ENCODE peak calls at places on chromosomes 16 and 17, in seven cellular contexts. P is lower leg skin, S is psoas muscle, C is heart left ventricle, B is breast epithelium, U is PC-3, H is RWPE1. X is an unnamed sample.

GRCh38 chr16:81224836-81225235 is 13.7 kb upstream of the BCO1 start:
- DNase-seq in H (no peak), P (no peak), B (no peak), C (no peak), S (no peak), U (no peak), X (no peak)

GRCh38 chr16:56517206-56517605 is 2.6 kb downstream of the BBS2 start:
- DNase-seq in S (no peak), U (no peak), B (no peak), P (no peak), C (no peak), H (no peak), X (no peak)

GRCh38 chr17:38416840-38417209 is 11.4 kb upstream of the ARHGAP23 start:
- DNase-seq in S (no peak), C (no peak), U (no peak), P (no peak), B (no peak), H (no peak), X (no peak)

GRCh38 chr16:11232852-11233726 is 22.9 kb downstream of the SOCS1 start:
- DNase-seq in U (no peak), H (no peak), B (no peak), S (peak; percentile 30), P (no peak), C (peak; percentile 37), X (no peak)

GRCh38 chr17:48551601-48552452 is 6.9 kb upstream of the HOXB2 start:
- DNase-seq in H (no peak), U (no peak), C (no peak), P (no peak), S (no peak), B (no peak), X (no peak)

GRCh38 chr17:73643012-73643845 is 1.0 kb downstream of the SDK2 start:
- DNase-seq in B (no peak), H (peak; percentile 42), P (no peak), C (peak; percentile 41), U (peak; percentile 17), S (no peak), X (no peak)

GRCh38 chr16:89613101-89613953 is at the start of gene DPEP1:
- DNase-seq in B (no peak), C (no peak), P (no peak), S (no peak), H (no peak), U (no peak), X (no peak)

GRCh38 chr16:17389392-17389791 is 81.4 kb downstream of the XYLT1 start:
- DNase-seq in P (no peak), B (no peak), C (no peak), H (no peak), S (no peak), U (no peak), X (no peak)

GRCh38 chr16:47886631-47887415 is 269.0 kb downstream of the ABCC12 start:
- DNase-seq in S (no peak), U (no peak), C (no peak), B (no peak), P (no peak), H (no peak), X (no peak)

GRCh38 chr16:47888734-47889133 is 267.1 kb downstream of the ABCC12 start:
- DNase-seq in C (no peak), B (no peak), P (no peak), U (no peak), H (no peak), S (no peak), X (no peak)

GRCh38 chr16:47888142-47888541 is 267.7 kb downstream of the ABCC12 start:
- DNase-seq in B (no peak), P (no peak), S (no peak), H (peak; percentile 58), C (no peak), U (peak; percentile 82), X (no peak)

GRCh38 chr16:47885489-47885888 is 270.3 kb downstream of the ABCC12 start:
- DNase-seq in U (no peak), B (no peak), P (no peak), C (no peak), H (no peak), S (no peak), X (no peak)

GRCh38 chr16:47887496-47887895 is 268.3 kb downstream of the ABCC12 start:
- DNase-seq in S (no peak), P (no peak), H (peak; percentile 74), B (no peak), C (no peak), U (peak; percentile 85), X (no peak)
- TF ChIP-seq CTCF in S (no peak), P (no peak), H (no peak), B (no peak), C (no peak), U (no peak), X (no peak)

DNA sequence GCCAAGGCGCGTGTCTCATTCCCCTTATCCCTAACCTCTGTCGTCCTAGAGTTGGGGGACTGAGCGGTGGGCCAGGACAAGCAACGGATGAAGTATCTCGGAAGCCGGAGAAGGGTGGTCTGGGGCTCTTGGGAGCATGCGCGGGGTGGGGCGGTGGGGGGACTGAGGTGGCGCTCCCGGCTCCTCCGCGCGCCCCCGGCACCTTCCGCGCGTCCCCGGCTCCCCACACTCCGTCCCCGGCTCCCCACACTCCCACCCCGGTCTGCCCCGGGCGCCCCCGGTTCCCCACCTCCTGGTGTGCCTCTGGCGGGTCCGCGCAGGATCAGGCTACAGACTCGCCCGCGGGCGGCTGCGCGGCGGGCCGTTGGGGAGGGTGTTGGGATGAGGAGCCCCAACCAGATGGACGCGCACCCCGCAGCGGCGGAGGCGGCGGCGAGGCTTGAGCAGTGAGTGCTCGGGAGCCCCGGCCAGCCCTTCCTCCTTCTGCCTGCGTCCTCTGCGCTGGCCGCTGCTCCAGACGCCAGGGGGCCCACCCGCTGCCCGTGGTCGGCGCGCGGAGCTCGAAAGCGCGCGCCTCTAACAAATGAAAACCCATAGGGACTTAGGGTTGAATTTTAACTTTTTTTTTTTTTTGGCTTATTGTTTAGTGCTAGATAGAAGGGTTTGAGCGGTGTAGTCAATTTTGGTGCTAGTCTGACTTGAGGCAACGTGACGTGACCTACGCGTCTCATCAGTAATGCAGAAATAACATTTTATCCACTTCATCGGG is 5.6 kb upstream of the CRYM start:
- DNase-seq in U (no peak), S (peak; percentile 45), C (peak; percentile 65), H (no peak), P (no peak), B (no peak), X (peak; percentile 85)
- TF ChIP-seq CTCF in U (peak; percentile 17), S (peak; percentile 20), C (peak; percentile 37), H (no peak), P (no peak), B (no peak), X (peak; percentile 59)

DNA sequence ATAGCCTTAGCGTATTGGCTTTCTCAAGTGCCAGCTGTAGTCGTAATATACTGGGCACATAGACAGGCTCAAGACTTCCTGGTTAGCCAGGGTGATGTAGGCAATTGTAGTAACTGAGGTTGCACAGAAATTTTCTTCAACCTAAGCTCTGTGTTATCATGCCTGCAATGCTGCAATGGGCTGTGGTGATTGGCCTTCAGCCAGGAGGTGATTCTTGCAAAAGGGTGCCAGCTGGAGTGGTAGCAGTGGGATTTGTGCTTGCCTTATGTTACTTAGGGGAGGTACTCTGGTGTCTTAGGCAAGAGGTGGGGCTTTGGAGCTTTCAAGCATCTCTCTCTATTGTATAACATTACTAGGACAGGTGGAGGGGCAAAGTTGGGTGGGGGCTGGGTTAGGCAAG is 495.1 kb downstream of the CDH11 start:
- DNase-seq in C (no peak), P (no peak), B (no peak), U (no peak), S (no peak), H (no peak), X (no peak)
- TF ChIP-seq CTCF in C (no peak), P (no peak), B (no peak), U (no peak), S (no peak), H (no peak), X (no peak)

GRCh38 chr16:12803203-12804093 is at the start of gene CPPED1:
- DNase-seq in S (peak; percentile 94), C (peak; percentile 94), B (peak; percentile 87), U (peak; percentile 78), P (peak; percentile 85), H (peak; percentile 87), X (peak; percentile 94)
- TF ChIP-seq CTCF in S (no peak), C (no peak), B (no peak), U (no peak), P (no peak), H (no peak), X (no peak)

X was measured in osteocyte.